ENCODE peak calls at places on chromosome 12, in six cellular contexts. F is psoas muscle, S is gastrocnemius medialis, T is Caco-2, I is mesenchymal stem cell, X is neuronal stem cell. B is an unnamed sample.

GRCh38 chr12:24928131-24928530 is 20.8 kb downstream of the BCAT1 start:
- DNase-seq in X (no peak), T (no peak), S (no peak), F (no peak), I (no peak), B (no peak)

GRCh38 chr12:109065154-109065852 is 12.9 kb downstream of the USP30 start:
- DNase-seq in F (no peak), S (no peak), X (no peak), T (no peak), I (no peak), B (peak; percentile 81)

GRCh38 chr12:122306407-122306806 is 40.1 kb upstream of the VPS33A start:
- DNase-seq in T (peak; percentile 42), X (no peak), S (no peak), I (no peak), F (no peak), B (no peak)

GRCh38 chr12:22286569-22286968 is 47.9 kb downstream of the ST8SIA1 start:
- DNase-seq in X (no peak), I (peak; percentile 77), S (no peak), T (no peak), F (no peak), B (no peak)

GRCh38 chr12:25788707-25789106 is 169.8 kb upstream of the RASSF8 start:
- DNase-seq in S (no peak), F (no peak), X (no peak), I (no peak), T (no peak), B (no peak)

GRCh38 chr12:12823308-12823707 is 10.2 kb downstream of the DDX47 start:
- DNase-seq in S (no peak), T (no peak), I (no peak), F (no peak), X (no peak), B (no peak)

GRCh38 chr12:67048371-67048770 is 220.8 kb upstream of the CAND1 start:
- DNase-seq in F (no peak), T (no peak), I (no peak), X (no peak), S (no peak), B (no peak)

GRCh38 chr12:52581481-52581880 is 7.8 kb upstream of the KRT74 start:
- DNase-seq in T (peak; percentile 18), X (no peak), I (peak; percentile 23), S (no peak), F (no peak), B (no peak)

GRCh38 chr12:9694220-9694619 is 24.7 kb downstream of the CLEC2D start:
- DNase-seq in X (no peak), I (no peak), S (no peak), T (no peak), F (no peak), B (no peak)

GRCh38 chr12:76678992-76679391 is 84.9 kb upstream of the ZDHHC17 start:
- DNase-seq in T (no peak), X (no peak), S (no peak), I (no peak), F (no peak), B (no peak)

GRCh38 chr12:56408799-56409417 is 40.3 kb downstream of the TIMELESS start:
- DNase-seq in I (no peak), X (no peak), S (no peak), T (no peak), F (no peak), B (no peak)

GRCh38 chr12:2638273-2639019 is 156.3 kb upstream of the FKBP4 start:
- DNase-seq in T (peak; percentile 36), X (no peak), S (no peak), I (no peak), F (peak; percentile 32), B (no peak)

GRCh38 chr12:80192087-80192486 is 92.8 kb downstream of the OTOGL start:
- DNase-seq in X (no peak), T (no peak), F (no peak), I (peak; percentile 12), S (no peak), B (no peak)

GRCh38 chr12:116125981-116126566 is 151.4 kb downstream of the MED13L start:
- DNase-seq in T (no peak), X (no peak), I (no peak), F (no peak), S (peak; percentile 37), B (no peak)

GRCh38 chr12:123886258-123886657 is 86.4 kb downstream of the CCDC92 start:
- DNase-seq in S (no peak), X (no peak), T (no peak), I (no peak), F (no peak), B (no peak)

GRCh38 chr12:40183745-40184144 is 41.1 kb upstream of the LRRK2 start:
- DNase-seq in T (no peak), F (no peak), X (no peak), S (no peak), I (no peak), B (no peak)

GRCh38 chr12:110227138-110227537 is 53.9 kb upstream of the ATP2A2 start:
- DNase-seq in S (no peak), T (no peak), F (no peak), X (no peak), I (no peak), B (no peak)

GRCh38 chr12:3658327-3659163 is 94.4 kb downstream of the CRACR2A start:
- DNase-seq in F (no peak), S (peak; percentile 21), I (peak; percentile 14), T (no peak), X (peak; percentile 18), B (peak; percentile 57)

GRCh38 chr12:132496710-132497109 is 6.8 kb downstream of the FBRSL1 start:
- DNase-seq in F (no peak), T (no peak), X (no peak), S (no peak), I (no peak), B (no peak)

GRCh38 chr12:132495629-132496207 is 5.8 kb downstream of the FBRSL1 start:
- DNase-seq in S (peak; percentile 52), I (no peak), F (no peak), X (no peak), T (no peak), B (no peak)

GRCh38 chr12:132497514-132498405 is 7.8 kb downstream of the FBRSL1 start:
- DNase-seq in S (no peak), F (no peak), I (no peak), T (no peak), X (no peak), B (no peak)

GRCh38 chr12:132495165-132495544 is 5.2 kb downstream of the FBRSL1 start:
- DNase-seq in X (no peak), F (no peak), T (no peak), I (no peak), S (no peak), B (no peak)

GRCh38 chr12:132496270-132496669 is 6.3 kb downstream of the FBRSL1 start:
- DNase-seq in F (no peak), T (no peak), S (no peak), I (no peak), X (no peak), B (no peak)
- H3K4me1 ChIP-seq in F (peaks cover 91% of the 10 kb centered on the region), T (peaks cover 48% of the 10 kb centered on the region), S (peaks cover 87% of the 10 kb centered on the region), I (peaks cover 61% of the 10 kb centered on the region), X (peaks cover 18% of the 10 kb centered on the region), B (peaks cover 31% of the 10 kb centered on the region)

DNA sequence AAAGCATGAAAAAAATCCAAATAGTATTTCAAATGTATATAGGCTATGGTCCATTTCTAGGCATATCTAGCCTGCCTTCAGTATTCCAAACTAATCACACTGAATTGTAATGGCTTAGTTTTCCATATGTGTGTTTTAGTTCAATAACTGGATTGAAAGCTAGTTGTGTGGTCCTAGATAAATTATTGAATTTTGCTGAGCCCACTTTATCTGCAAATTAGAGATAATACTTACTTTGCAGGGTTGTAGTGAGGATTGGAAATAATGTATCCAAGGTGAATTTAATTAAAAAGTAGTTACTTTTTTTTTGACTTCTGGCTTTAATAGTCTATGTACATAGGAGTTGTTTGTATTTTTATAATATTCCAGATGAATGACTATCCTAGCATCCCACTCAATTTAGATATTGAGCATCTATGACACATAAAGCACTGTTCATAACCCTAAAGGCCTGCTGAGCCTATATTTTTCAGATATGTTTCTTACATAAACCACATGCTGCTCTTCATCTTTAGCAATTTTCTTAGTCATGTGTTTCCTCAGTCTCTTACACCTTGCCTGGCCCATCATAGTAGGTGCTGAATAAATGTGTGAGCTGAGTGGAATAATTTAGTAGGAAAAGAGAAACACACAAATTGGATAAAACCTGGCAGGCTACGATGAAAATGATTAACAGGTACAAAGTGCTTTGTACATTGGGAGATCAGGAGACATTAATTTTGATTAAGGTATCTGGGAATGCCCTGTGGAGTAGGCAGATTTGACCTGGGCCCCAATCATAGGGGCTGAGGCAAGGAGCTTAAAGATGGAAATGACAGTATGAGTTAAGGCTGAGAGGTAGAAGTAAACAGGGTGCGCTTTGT is 1.1 kb upstream of the ATP23 start:
- DNase-seq in T (no peak), S (no peak), I (no peak), F (no peak), X (no peak), B (no peak)
- H3K4me1 ChIP-seq in T (no peaks in the 10 kb centered on the region), S (peaks cover 21% of the 10 kb centered on the region), I (peaks cover 7% of the 10 kb centered on the region), F (peaks cover 18% of the 10 kb centered on the region), X (peaks cover 10% of the 10 kb centered on the region), B (peaks cover 4% of the 10 kb centered on the region)

DNA sequence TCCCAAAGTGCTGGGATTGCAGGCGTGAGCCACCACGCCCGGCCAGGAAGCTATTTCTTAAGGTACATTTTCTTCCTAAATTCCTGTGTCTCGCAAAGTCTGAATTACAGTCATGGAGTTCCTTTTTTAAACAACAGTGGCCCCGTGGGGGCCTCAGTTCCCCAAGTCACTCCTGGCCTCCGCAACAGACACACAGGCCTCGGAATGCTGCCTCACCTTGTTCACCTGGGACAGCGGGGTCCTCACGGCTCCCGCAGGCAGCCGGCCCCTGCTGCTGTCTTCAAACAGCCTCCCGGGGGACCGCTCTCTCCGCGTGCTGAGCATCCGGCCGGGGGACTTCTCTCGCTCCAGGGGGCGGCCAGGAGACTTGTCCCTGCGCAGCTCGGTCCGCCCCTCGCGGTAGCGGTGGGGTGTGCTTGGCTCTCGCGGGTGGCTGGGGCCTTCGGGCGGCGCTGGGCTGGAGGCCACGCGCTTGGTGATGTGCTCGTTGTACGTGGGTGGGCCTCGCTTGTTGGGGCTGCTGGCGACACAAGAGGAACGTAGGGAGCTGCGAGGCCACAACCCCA is 22.1 kb downstream of the PRKAB1 start:
- DNase-seq in I (no peak), F (no peak), S (no peak), T (no peak), X (no peak), B (no peak)
- H3K4me1 ChIP-seq in I (peaks cover 3% of the 10 kb centered on the region), F (no peaks in the 10 kb centered on the region), S (peaks cover 15% of the 10 kb centered on the region), T (peaks cover 5% of the 10 kb centered on the region), X (no peaks in the 10 kb centered on the region), B (peaks cover 14% of the 10 kb centered on the region)

GRCh38 chr12:47085815-47086252 is 6.1 kb upstream of the AMIGO2 start:
- DNase-seq in T (no peak), F (no peak), S (no peak), I (peak; percentile 88), X (no peak), B (no peak)

GRCh38 chr12:47082963-47083621 is 3.3 kb upstream of the AMIGO2 start:
- DNase-seq in I (peak; percentile 93), S (no peak), T (no peak), X (no peak), F (no peak), B (no peak)

GRCh38 chr12:47087088-47087688 is 7.4 kb upstream of the AMIGO2 start:
- DNase-seq in I (peak; percentile 27), T (no peak), F (no peak), X (no peak), S (no peak), B (no peak)

GRCh38 chr12:47082283-47082962 is 2.7 kb upstream of the AMIGO2 start:
- DNase-seq in T (no peak), X (no peak), S (no peak), I (peak; percentile 11), F (no peak), B (no peak)

DNA sequence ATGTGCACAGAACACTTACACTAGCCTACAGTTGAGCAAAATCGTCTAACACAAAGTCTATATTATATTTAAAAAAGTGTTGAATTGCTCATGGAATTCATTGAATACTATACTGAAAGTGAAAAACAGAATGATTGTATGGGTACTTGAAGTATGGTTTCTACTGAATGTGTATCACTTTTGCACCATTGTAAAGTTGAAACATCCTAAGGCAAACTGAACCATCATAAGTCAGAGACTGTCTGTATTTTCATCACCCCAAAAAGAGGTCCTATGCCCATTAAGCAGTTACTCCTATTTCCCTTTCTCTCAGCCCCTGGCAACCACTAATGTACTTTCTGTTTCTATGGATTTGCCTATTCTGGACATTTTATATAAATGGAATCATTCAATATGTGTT is 4.4 kb upstream of the AMIGO2 start:
- DNase-seq in X (no peak), S (no peak), T (no peak), F (no peak), I (no peak), B (no peak)
- H3K4me1 ChIP-seq in X (no peaks in the 10 kb centered on the region), S (no peaks in the 10 kb centered on the region), T (peaks cover 12% of the 10 kb centered on the region), F (peaks cover 6% of the 10 kb centered on the region), I (peaks cover 13% of the 10 kb centered on the region), B (peaks cover 2% of the 10 kb centered on the region)